ENCODE peak calls at places on chromosomes 5 and 9, in six cellular contexts. N is GM23248; V is activated T-helper 9 cell treated with anti-CD3 and anti-CD28 coated beads, Interleukin-2, amount 50 U/mL, for 16 hours; R is H54; U is activated naive CD4-positive, alpha-beta T cell; T is ovary. B is an unnamed sample.

GRCh38 chr5:84228266-84228665 is 156.4 kb downstream of the EDIL3 start:
- DNase-seq in V (no peak), U (no peak), R (no peak), T (no peak), N (no peak), B (no peak)

GRCh38 chr9:86713970-86714369 is 233.3 kb downstream of the GAS1 start:
- DNase-seq in U (no peak), V (no peak), T (no peak), N (peak; percentile 86), R (no peak), B (no peak)

GRCh38 chr5:112757468-112758208 is 20.0 kb downstream of the APC start:
- DNase-seq in U (no peak), N (peak; percentile 73), V (no peak), R (no peak), T (no peak), B (no peak)

GRCh38 chr5:119019431-119020348 is 31.3 kb upstream of the DTWD2 start:
- DNase-seq in V (no peak), N (peak; percentile 2), T (no peak), R (no peak), U (no peak), B (no peak)

GRCh38 chr9:120374239-120374638 is 205.7 kb downstream of the CDK5RAP2 start:
- DNase-seq in R (no peak), V (no peak), T (no peak), U (no peak), N (no peak), B (no peak)

GRCh38 chr5:172172912-172173591 is 15.0 kb downstream of the STK10 start:
- DNase-seq in V (no peak), T (no peak), R (no peak), U (no peak), N (peak; percentile 40), B (no peak)

GRCh38 chr9:1018121-1018520 is 32.0 kb upstream of the DMRT2 start:
- DNase-seq in N (peak; percentile 60), R (no peak), V (no peak), T (no peak), U (no peak), B (no peak)

GRCh38 chr9:129458155-129458661 is 162.7 kb downstream of the C9orf50 start:
- DNase-seq in T (no peak), V (peak; percentile 41), U (peak; percentile 38), R (no peak), N (peak; percentile 37), B (peak; percentile 52)

GRCh38 chr9:97747201-97747965 is 50.2 kb upstream of the XPA start:
- DNase-seq in V (no peak), U (no peak), N (no peak), T (no peak), R (no peak), B (no peak)